ENCODE peak calls at places on chromosome 18, in four cellular contexts. Y is cardiac muscle cell, Q is transverse colon, A is heart right ventricle. X is an unnamed sample. For H3K9me3, the result is how much of the 10 kb centered on the place peaks cover.

GRCh38 chr18:48787523-48788151 is 163.1 kb downstream of the SMAD7 start:
- DNase-seq in Q (no peak), Y (no peak), A (no peak), X (no peak)

GRCh38 chr18:13653746-13654455 is 72.5 kb downstream of the FAM210A start:
- DNase-seq in A (no peak), Q (no peak), Y (no peak), X (no peak)

GRCh38 chr18:37019157-37019571 is 190.2 kb downstream of the KIAA1328 start:
- DNase-seq in A (no peak), Q (no peak), Y (peak), X (no peak)

GRCh38 chr18:5527603-5528002 is 16.2 kb downstream of the EPB41L3 start:
- DNase-seq in Y (no peak), Q (peak), A (peak), X (peak)

GRCh38 chr18:74724186-74724585 is 126.5 kb downstream of the ZNF407 start:
- DNase-seq in Q (no peak), Y (no peak), A (no peak), X (no peak)

GRCh38 chr18:59878644-59879043 is 21.2 kb upstream of the PMAIP1 start:
- DNase-seq in A (no peak), Y (no peak), Q (no peak), X (no peak)

GRCh38 chr18:11025671-11026070 is 123.7 kb downstream of the PIEZO2 start:
- DNase-seq in A (no peak), Y (no peak), Q (no peak), X (no peak)

GRCh38 chr18:70420151-70420898 is 131.5 kb downstream of the SOCS6 start:
- DNase-seq in Q (no peak), A (no peak), Y (no peak), X (no peak)

GRCh38 chr18:40676676-40677075 is 1278.4 kb upstream of the PIK3C3 start:
- DNase-seq in A (no peak), Q (no peak), Y (no peak), X (no peak)

GRCh38 chr18:48640566-48641270 is 101.9 kb downstream of the CTIF start:
- DNase-seq in Y (no peak), A (no peak), Q (no peak), X (no peak)

GRCh38 chr18:21598726-21599584 is 1.5 kb downstream of the ESCO1 start:
- DNase-seq in A (no peak), Q (peak), Y (no peak), X (no peak)

GRCh38 chr18:53380063-53380639 is 844.3 kb downstream of the MBD2 start:
- DNase-seq in Y (peak), A (no peak), Q (no peak), X (no peak)

GRCh38 chr18:73118121-73118816 is 250.5 kb upstream of the NETO1 start:
- DNase-seq in A (no peak), Y (no peak), Q (no peak), X (no peak)

GRCh38 chr18:74060511-74061028 is 87.1 kb downstream of the FBXO15 start:
- DNase-seq in Q (no peak), Y (no peak), A (no peak), X (no peak)

GRCh38 chr18:57976230-57976773 is 67.7 kb upstream of the NEDD4L start:
- DNase-seq in Q (no peak), A (no peak), Y (no peak), X (no peak)
- H3K4me3 ChIP-seq in Q (no peak), A (no peak), Y (no peak), X (no peak)

DNA sequence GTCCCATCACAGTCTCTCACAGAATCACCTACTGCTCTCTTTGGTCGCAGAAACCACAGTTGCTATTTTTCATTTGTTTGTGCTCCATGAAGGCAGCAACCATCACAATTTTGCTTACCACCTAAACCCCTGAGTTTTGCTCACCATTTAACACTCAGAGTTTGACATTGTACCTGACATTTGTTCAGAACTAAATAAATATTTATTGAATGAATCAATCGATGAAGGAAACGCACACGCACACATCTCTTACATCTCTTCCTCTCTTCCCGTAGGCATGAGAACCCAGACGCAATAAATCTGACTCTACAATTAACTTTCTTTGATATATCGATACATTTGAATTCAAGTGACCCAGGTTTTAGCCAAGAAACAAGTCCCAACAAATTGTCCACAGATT is 105.5 kb upstream of the RNF152 start:
- DNase-seq in Q (no peak), A (no peak), Y (no peak), X (no peak)
- H3K27ac ChIP-seq in Q (no peak), A (no peak), Y (no peak), X (no peak)

DNA sequence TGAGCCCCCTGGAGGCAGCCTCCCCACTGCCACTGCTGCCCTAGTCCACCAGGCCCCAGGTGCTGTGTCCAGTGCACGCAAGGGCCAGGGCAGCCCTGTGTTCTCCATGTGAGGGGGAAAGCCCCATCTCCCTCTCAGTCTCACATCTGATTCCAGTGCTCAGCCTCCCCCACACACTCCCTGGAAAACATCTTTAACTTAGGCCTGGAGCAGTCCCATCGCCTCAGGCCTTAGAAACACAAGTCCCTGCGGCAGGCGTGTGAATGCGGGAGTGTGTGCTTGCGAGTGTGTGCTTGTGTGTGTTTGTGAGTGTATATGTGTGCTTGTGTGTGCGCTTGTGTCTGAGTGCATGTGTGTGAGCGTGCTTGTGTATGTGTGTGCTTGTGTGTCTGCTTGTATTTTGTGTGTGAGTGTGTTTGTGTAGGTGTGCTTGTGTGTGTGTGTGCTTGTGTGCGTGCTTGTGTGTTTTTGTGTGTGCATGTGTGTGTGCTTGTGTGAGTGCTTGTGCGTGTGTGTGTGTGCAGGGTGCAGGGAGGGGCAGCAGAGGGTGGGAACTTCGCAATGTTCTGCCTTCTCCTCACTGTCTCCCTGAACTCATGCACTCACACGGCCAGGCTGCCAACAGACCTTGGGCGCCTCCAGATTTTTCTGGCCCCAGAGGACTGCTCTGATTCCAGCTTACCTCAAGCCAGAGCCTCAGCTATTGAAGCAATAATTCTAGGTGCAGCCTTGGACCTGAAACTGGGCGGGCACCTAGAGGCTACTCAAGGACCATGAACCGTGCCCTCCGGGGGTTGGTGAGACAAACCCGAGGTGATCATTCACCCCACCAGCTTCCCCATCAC is 139.6 kb downstream of the CABLES1 start:
- DNase-seq in Y (no peak), Q (no peak), A (no peak), X (no peak)
- H3K9me3 ChIP-seq in Y (under half), Q (under half), A (under half), X (under half)

GRCh38 chr18:23135679-23136325 is 517 bp downstream of the CABLES1 start:
- DNase-seq in Q (peak), A (no peak), Y (peak), X (no peak)

GRCh38 chr18:23137093-23137640 is 1.9 kb downstream of the CABLES1 start:
- DNase-seq in Q (no peak), A (no peak), Y (no peak), X (no peak)

GRCh38 chr18:23137788-23138216 is 2.5 kb downstream of the CABLES1 start:
- DNase-seq in A (no peak), Q (no peak), Y (no peak), X (no peak)

GRCh38 chr18:23134780-23135678 is at the start of gene CABLES1:
- DNase-seq in Y (peak), Q (peak), A (peak), X (peak)

DNA sequence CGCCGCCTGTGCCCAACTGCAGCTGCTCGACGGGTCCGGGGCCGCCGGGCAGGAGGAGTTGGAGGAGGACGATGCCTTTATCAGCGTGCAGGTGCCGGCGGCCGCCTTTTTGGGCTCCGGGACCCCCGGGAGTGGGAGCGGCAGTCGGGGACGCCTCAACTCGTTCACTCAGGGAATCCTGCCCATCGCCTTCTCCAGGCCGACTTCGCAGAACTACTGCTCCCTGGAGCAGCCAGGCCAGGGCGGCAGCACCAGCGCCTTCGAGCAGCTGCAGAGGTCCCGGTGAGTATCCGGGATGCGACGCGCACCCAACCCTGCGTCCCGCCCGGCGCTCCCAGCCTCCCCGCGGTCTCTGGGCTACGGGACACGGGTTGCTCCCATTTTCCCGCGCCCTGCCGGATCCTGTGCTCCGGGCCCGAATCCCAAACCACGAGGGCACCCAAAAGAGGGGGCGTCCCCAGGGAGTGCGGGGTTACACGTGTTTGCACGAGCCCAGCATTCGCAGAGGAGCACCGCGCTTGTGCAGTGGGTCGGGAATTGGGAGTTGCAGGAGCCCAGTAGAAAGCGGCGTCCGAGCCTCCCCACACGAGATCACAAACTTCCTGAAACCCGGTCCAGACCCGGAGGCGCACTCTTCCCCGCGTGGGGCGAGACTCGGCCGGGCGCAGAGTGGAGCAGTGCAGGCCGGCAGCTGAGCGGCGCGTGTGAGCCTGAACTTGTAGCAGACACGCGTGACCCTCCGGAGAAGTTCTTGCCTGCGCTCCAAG is 1.2 kb downstream of the CABLES1 start:
- DNase-seq in A (peak), Q (no peak), Y (peak), X (peak)
- H3K4me3 ChIP-seq in A (peak), Q (peak), Y (peak), X (peak)

GRCh38 chr18:9066817-9067306 is 35.6 kb upstream of the NDUFV2 start:
- DNase-seq in A (no peak), Q (peak), Y (no peak), X (no peak)
- H3K27ac ChIP-seq in A (no peak), Q (peak), Y (no peak), X (no peak)

GRCh38 chr18:72089432-72089831 is 454.7 kb downstream of the CBLN2 start:
- DNase-seq in Y (no peak), Q (no peak), A (no peak), X (no peak)
- H3K9me3 ChIP-seq in Y (under half), Q (under half), A (under half), X (under half)

GRCh38 chr18:79460445-79461300 is 64.9 kb downstream of the NFATC1 start:
- DNase-seq in Q (no peak), A (no peak), Y (no peak), X (no peak)
- H3K4me3 ChIP-seq in Q (no peak), A (no peak), Y (no peak), X (no peak)

GRCh38 chr18:50816767-50817166 is 3.0 kb downstream of the MRO start:
- DNase-seq in A (no peak), Y (no peak), Q (no peak), X (no peak)

GRCh38 chr18:50817898-50818250 is 1.9 kb downstream of the MRO start:
- DNase-seq in Q (no peak), Y (no peak), A (no peak), X (no peak)

GRCh38 chr18:50819027-50819726 is 639 bp downstream of the MRO start:
- DNase-seq in A (peak), Q (peak), Y (peak), X (no peak)

GRCh38 chr18:50819727-50820378 is at the start of gene MRO:
- DNase-seq in Y (peak), A (peak), Q (peak), X (peak)

DNA sequence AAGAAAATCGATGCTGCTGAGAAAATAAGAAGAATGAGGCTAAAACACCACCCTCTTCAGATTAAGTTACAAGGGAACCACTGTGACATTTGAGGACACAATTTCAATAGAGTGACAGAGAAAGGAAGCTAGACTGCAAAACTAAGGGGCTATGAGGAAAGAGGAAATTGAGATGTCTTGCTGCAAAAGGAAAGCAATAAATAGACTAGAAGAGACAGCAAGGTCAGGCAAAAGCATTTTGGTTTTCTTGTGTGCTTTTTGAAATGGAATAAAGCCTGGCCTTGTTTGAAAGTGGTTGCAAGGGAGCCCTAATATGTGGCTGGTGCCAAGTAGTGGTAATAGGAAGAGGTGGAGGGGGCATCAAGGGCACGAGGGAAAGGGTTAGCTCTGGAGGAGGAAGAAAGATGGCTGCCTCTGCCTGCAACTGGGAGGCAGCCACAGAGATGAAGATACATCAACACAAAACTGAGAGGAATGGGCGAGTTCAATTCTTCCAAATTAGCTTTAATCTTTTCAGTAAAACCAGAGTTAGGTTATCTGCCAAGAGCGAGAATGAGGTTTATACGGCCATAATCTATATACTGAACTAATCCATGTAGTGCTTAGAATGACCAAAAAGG is 1.2 kb upstream of the MRO start:
- DNase-seq in Q (no peak), Y (no peak), A (no peak), X (no peak)
- H3K27ac ChIP-seq in Q (no peak), Y (no peak), A (peak), X (peak)

GRCh38 chr18:14936313-14936712 is 188.3 kb downstream of the ANKRD30B start:
- DNase-seq in Y (no peak), A (no peak), Q (peak), X (no peak)
- H3K9me3 ChIP-seq in Y (under half), A (under half), Q (under half), X (under half)

X was measured in right atrium auricular region.